ENCODE peak calls at places on chromosomes 3 and 15, in ten cellular contexts. D is activated naive CD4-positive, alpha-beta T cell treated with Interleukin-2 at 50 U/mL for 16 hours; V is NB4; C is hypothalamus; J is NCI-H69; U is NCI-H2081; I is kidney; F is HS-27A; H is activated CD4-positive, alpha-beta T cell treated with anti-CD3 and anti-CD28 coated beads, Interleukin-2, amount 10 ng/mL, durations not matched to agents 7 days and 5 days; Y is lower lobe of right lung. B is an unnamed sample.

GRCh38 chr15:87610366-87610765 is 646.2 kb downstream of the NTRK3 start:
- DNase-seq in D (no peak), V (no peak), C (no peak), J (no peak), U (no peak), I (no peak), F (peak; percentile 88), H (no peak), Y (no peak), B (no peak)

GRCh38 chr3:48634661-48635221 is 520 bp downstream of the SLC26A6 start:
- DNase-seq in D (peak; percentile 59), V (peak; percentile 84), C (no peak), J (peak; percentile 44), U (peak; percentile 7), I (peak; percentile 80), F (peak; percentile 19), H (peak; percentile 51), Y (peak; percentile 67), B (peak; percentile 13)

GRCh38 chr3:131804565-131805133 is 230.2 kb downstream of the CPNE4 start:
- DNase-seq in D (no peak), V (no peak), C (no peak), J (no peak), U (no peak), I (no peak), F (no peak), H (no peak), Y (no peak), B (no peak)

GRCh38 chr3:16849240-16849639 is 35.5 kb upstream of the PLCL2 start:
- DNase-seq in D (peak; percentile 71), V (peak; percentile 30), C (no peak), J (peak; percentile 93), U (peak; percentile 83), I (no peak), F (no peak), H (peak; percentile 83), Y (peak; percentile 67), B (peak; percentile 53)

GRCh38 chr3:4865714-4866113 is 113.5 kb upstream of the BHLHE40 start:
- DNase-seq in D (no peak), V (peak; percentile 50), C (no peak), J (peak; percentile 83), U (peak; percentile 56), I (no peak), F (no peak), H (no peak), Y (no peak), B (no peak)

GRCh38 chr15:36415643-36416042 is 163.8 kb upstream of the CDIN1 start:
- DNase-seq in D (no peak), V (no peak), C (no peak), J (no peak), U (no peak), I (no peak), F (no peak), H (no peak), Y (no peak), B (no peak)

GRCh38 chr3:64351713-64352595 is 126.7 kb upstream of the PRICKLE2 start:
- DNase-seq in D (no peak), V (no peak), C (no peak), J (peak; percentile 87), U (no peak), I (no peak), F (no peak), H (no peak), Y (peak; percentile 62), B (no peak)

GRCh38 chr3:187210555-187211327 is 13.5 kb downstream of the RTP1 start:
- DNase-seq in D (no peak), V (no peak), C (no peak), J (no peak), U (no peak), I (no peak), F (no peak), H (no peak), Y (no peak), B (no peak)

GRCh38 chr3:61669676-61670299 is 108.4 kb downstream of the PTPRG start:
- DNase-seq in D (no peak), V (no peak), C (no peak), J (peak; percentile 81), U (no peak), I (no peak), F (no peak), H (no peak), Y (no peak), B (no peak)

GRCh38 chr3:197504239-197505191 is 51.3 kb downstream of the BDH1 start:
- DNase-seq in D (no peak), V (no peak), C (no peak), J (no peak), U (no peak), I (no peak), F (no peak), H (no peak), Y (no peak), B (no peak)

GRCh38 chr3:42264399-42265058 is 1.5 kb downstream of the CCK start:
- DNase-seq in D (no peak), V (no peak), C (no peak), J (no peak), U (peak; percentile 20), I (peak; percentile 79), F (no peak), H (no peak), Y (peak; percentile 74), B (no peak)

GRCh38 chr3:42228796-42229195 is 37.2 kb downstream of the CCK start:
- DNase-seq in D (no peak), V (peak; percentile 26), C (no peak), J (peak; percentile 4), U (no peak), I (no peak), F (no peak), H (peak; percentile 13), Y (no peak), B (no peak)

GRCh38 chr3:19934098-19934566 is at the start of gene EFHB:
- DNase-seq in D (no peak), V (no peak), C (no peak), J (peak; percentile 77), U (peak; percentile 71), I (no peak), F (no peak), H (peak; percentile 16), Y (peak; percentile 71), B (no peak)

GRCh38 chr15:32867313-32867626 is 149.5 kb downstream of the GREM1 start:
- DNase-seq in D (no peak), V (peak; percentile 16), C (no peak), J (no peak), U (no peak), I (no peak), F (no peak), H (no peak), Y (peak; percentile 49), B (no peak)

GRCh38 chr15:78873796-78874761 is 1.4 kb downstream of the MORF4L1 start:
- DNase-seq in D (peak; percentile 46), V (peak; percentile 61), C (no peak), J (peak; percentile 52), U (no peak), I (no peak), F (no peak), H (peak; percentile 56), Y (no peak), B (peak; percentile 28)

GRCh38 chr15:80699981-80700380 is 4.9 kb downstream of the ABHD17C start:
- DNase-seq in D (no peak), V (no peak), C (no peak), J (no peak), U (no peak), I (no peak), F (no peak), H (no peak), Y (no peak), B (no peak)

GRCh38 chr15:60121845-60122244 is 117.7 kb downstream of the FOXB1 start:
- DNase-seq in D (peak; percentile 53), V (no peak), C (no peak), J (no peak), U (no peak), I (no peak), F (no peak), H (no peak), Y (no peak), B (no peak)

GRCh38 chr3:114464548-114464947 is 170.7 kb downstream of the TIGIT start:
- DNase-seq in D (no peak), V (no peak), C (no peak), J (no peak), U (no peak), I (no peak), F (no peak), H (no peak), Y (no peak), B (no peak)

GRCh38 chr15:41934843-41935242 is 37.5 kb downstream of the EHD4 start:
- DNase-seq in D (peak; percentile 70), V (peak; percentile 60), C (no peak), J (peak; percentile 5), U (no peak), I (no peak), F (no peak), H (peak; percentile 78), Y (peak; percentile 54), B (peak; percentile 73)

GRCh38 chr15:26073430-26074333 is 210.6 kb upstream of the ATP10A start:
- DNase-seq in D (peak; percentile 41), V (no peak), C (no peak), J (no peak), U (no peak), I (no peak), F (no peak), H (no peak), Y (no peak), B (no peak)

GRCh38 chr15:81388431-81388760 is 14.4 kb upstream of the TMC3 start:
- DNase-seq in D (no peak), V (no peak), C (no peak), J (no peak), U (no peak), I (no peak), F (no peak), H (no peak), Y (no peak), B (no peak)